ENCODE peak calls at places on chromosome 15, in nine cellular contexts. G is fibroblast of the aortic adventitia, D is heart right ventricle, H is BJ, S is fibroblast of lung, I is dorsolateral prefrontal cortex, E is pancreas, Z is heart left ventricle, N is prostate gland. B is an unnamed sample.

GRCh38 chr15:60757831-60758570 is 279.1 kb upstream of the ICE2 start:
- DNase-seq in S (no peak), H (no peak), Z (no peak), D (no peak), N (peak), G (no peak), I (no peak), E (no peak), B (no peak)

GRCh38 chr15:56351957-56352506 is 13.2 kb upstream of the TEX9 start:
- DNase-seq in D (no peak), E (no peak), G (no peak), I (no peak), H (no peak), S (peak), Z (no peak), N (no peak), B (no peak)

GRCh38 chr15:79283252-79284048 is 928 bp downstream of the ANKRD34C start:
- DNase-seq in S (peak), N (no peak), G (peak), Z (peak), E (peak), D (peak), H (no peak), I (peak), B (peak)

GRCh38 chr15:44300567-44300966 is 12.0 kb downstream of the GOLM2 start:
- DNase-seq in Z (no peak), H (no peak), S (no peak), E (no peak), G (no peak), D (no peak), I (no peak), N (no peak), B (no peak)

GRCh38 chr15:34716111-34716510 is 38.7 kb downstream of the GJD2 start:
- DNase-seq in H (no peak), D (peak), G (no peak), I (no peak), Z (peak), S (no peak), N (no peak), E (no peak), B (no peak)

GRCh38 chr15:41501961-41502786 is 8.5 kb downstream of the ITPKA start:
- DNase-seq in G (no peak), S (no peak), D (no peak), I (no peak), H (no peak), E (no peak), N (no peak), Z (no peak), B (no peak)

GRCh38 chr15:69743091-69743490 is 290.5 kb downstream of the RPLP1 start:
- DNase-seq in H (no peak), E (no peak), N (no peak), I (no peak), Z (no peak), G (no peak), S (no peak), D (no peak), B (no peak)

GRCh38 chr15:100112061-100112420 is 229.7 kb downstream of the ADAMTS17 start:
- DNase-seq in I (no peak), N (no peak), G (no peak), Z (no peak), H (no peak), E (no peak), D (no peak), S (no peak), B (no peak)

GRCh38 chr15:82177291-82178010 is 85.1 kb downstream of the EFL1 start:
- DNase-seq in E (no peak), S (peak), D (no peak), G (peak), N (no peak), Z (no peak), H (peak), I (no peak), B (peak)

GRCh38 chr15:85706779-85707518 is 87.8 kb downstream of the KLHL25 start:
- DNase-seq in G (peak), N (no peak), I (no peak), H (no peak), Z (peak), D (no peak), E (no peak), S (peak), B (peak)
- H3K4me3 ChIP-seq in G (peak), N (no peak), I (peak), H (no peak), Z (no peak), D (peak), E (peak), S (peak), B (peak)

DNA sequence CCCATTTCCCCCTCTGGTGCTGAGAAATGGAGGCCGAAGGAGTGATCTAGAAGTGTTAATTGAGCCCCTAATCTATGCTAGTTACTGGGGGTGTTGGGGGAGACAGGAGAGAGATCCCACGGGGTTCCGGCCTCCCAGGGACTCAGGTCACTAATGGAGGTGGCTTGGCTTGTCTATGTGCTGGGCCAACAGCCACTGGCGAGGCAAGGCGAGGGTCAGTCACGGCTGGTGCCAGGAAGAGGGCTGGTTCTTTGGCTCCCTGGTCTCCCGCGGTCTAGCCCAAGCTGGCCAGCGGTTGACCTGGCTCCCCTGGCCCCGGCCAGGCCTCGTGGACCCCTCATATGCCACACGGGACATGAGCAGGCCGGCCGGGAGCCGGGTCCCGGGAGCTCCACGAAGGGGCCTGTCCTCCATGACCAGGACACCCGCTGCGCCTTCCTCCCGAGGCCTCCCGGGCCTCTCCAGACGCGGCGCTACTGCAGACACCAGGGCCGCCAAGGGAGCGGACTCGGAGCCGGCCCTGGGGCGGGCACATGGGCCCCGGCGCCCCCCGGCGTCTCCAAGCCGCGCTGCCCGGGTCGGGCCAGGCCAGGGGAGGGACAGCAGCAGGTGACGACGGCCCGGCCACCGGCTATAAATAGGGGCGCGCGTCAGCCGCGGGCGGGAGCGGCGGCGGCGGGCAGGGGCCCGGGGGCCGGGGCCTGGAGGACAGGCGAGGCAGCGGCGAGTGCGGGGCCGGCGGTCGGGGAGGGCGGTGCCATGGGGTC is at the start of gene ALPK3:
- DNase-seq in E (peak), N (no peak), S (peak), Z (peak), I (peak), G (no peak), D (peak), H (no peak), B (no peak)
- TF ChIP-seq CTCF in E (no peak), N (no peak), S (no peak), Z (no peak), I (no peak), G (no peak), D (no peak), H (no peak), B (no peak)

DNA sequence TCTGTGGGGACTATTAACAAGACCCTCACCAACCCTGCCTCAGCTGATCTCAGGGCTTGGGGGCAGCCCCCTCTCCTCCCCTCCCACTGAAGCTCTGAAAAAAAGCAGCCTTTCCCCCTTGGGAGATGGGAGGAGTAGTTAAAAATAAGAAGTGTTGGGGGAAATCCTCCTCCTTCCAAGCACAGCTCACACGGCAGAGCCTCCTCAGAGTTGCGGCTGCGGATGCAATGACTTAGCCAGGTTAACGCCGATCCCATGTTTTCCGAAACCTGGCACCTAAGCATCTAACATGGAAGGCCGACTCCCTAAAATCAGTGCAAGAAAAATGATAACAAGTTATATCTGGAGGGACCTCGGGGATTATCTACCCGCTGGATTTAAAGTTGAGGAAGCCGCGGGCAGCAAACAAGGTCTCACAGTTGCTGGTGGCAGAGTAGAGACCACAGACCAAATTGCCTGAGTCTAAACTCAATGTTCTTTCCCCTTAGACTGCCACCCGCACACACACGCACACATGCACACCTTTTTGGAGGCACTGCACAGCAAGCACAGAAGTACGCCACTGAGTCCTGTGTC is 1.1 kb upstream of the TPM1 start:
- DNase-seq in H (no peak), Z (peak), D (no peak), N (no peak), I (no peak), S (no peak), G (no peak), E (no peak), B (no peak)
- H3K4me3 ChIP-seq in H (peak), Z (peak), D (peak), N (peak), I (peak), S (no peak), G (peak), E (peak), B (peak)

GRCh38 chr15:75455424-75455981 is 4.0 kb upstream of the SIN3A start:
- DNase-seq in N (peak), E (peak), G (peak), I (peak), S (peak), H (no peak), Z (peak), D (peak), B (peak)
- TF ChIP-seq CTCF in N (no peak), E (no peak), G (no peak), I (no peak), S (no peak), H (no peak), Z (no peak), D (no peak), B (no peak)

DNA sequence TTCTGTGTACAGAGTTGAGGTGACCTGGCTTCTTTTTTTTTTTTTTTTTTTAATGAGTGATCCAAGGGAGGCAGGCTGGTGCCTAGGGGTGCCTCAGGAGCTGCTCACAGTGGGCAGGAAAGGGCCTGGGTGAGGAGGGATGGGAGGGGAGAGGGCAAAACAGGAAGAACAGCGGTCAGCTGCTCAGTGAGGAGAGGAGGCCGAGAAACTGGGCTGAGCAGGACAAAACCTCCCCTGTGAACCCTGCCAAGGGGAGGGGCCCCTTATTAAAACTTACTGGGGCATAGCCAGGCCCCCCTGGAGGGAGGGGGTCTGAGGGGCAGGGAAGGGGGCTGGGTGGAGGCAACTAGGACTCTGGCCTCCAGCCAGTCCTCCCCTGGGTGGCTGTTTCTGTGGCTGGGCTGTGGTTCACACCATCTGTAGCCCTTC is 3.5 kb downstream of the PLEKHO2 start:
- DNase-seq in N (no peak), S (peak), I (no peak), D (peak), E (no peak), Z (peak), H (no peak), G (peak), B (peak)
- H3K4me3 ChIP-seq in N (no peak), S (peak), I (peak), D (peak), E (peak), Z (no peak), H (peak), G (peak), B (peak)

DNA sequence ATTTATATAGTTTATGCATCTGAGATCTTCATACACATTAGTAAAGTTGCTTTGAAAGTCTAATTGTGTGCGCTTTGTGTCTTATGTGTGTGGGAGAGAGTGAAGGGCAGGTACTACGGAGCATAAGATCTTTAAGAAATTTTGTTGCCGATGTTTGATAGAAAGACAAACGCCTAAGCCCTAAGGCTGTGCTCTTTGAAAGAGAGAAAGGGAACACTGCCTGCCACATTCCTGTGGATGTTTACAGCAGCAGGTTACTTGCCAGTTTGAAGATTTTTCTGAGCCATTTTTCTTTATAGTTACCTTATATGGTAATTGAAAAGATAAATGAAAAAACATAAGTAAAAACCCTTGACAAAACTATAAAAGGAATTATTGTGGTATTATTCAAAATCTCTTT is 17.0 kb downstream of the DTWD1 start:
- DNase-seq in S (peak), N (no peak), G (no peak), E (no peak), H (no peak), Z (no peak), D (no peak), I (no peak), B (no peak)
- TF ChIP-seq CTCF in S (no peak), N (no peak), G (no peak), E (no peak), H (no peak), Z (no peak), D (no peak), I (no peak), B (no peak)

DNA sequence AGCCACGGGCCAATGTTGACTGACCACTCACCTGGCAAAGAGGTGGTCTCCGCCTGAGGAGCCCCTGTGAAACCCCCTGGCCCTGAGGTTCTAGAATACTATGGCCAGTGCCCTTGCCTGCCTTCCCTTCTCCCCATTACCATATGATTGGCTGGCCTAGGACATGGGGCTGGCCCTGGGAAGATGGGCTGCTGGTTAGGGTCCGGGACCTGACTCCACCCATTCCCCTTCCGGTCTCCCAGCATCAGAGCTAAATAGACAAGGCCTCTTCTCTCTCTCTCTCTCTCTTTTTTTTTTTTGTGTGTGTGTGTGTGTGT is 3.8 kb downstream of the CSK start:
- DNase-seq in G (no peak), D (no peak), Z (no peak), I (no peak), H (no peak), S (no peak), E (no peak), N (no peak), B (no peak)
- H3K4me3 ChIP-seq in G (no peak), D (peak), Z (no peak), I (peak), H (no peak), S (no peak), E (no peak), N (no peak), B (no peak)

GRCh38 chr15:85005319-85005718 is 23.7 kb downstream of the PDE8A start:
- DNase-seq in Z (no peak), I (no peak), E (no peak), D (no peak), H (no peak), N (no peak), G (peak), S (no peak), B (no peak)
- TF ChIP-seq CTCF in Z (no peak), I (no peak), E (no peak), D (no peak), H (no peak), N (no peak), G (no peak), S (no peak), B (no peak)

B was measured in fibroblast of villous mesenchyme.